ENCODE peak calls at places on chromosomes 6 and 20, in five cellular contexts. U is K562; V is anterior cingulate cortex; R is GM13977; C is CD8-positive, alpha-beta T cell. H is an unnamed sample.

GRCh38 chr6:16391451-16391912 is 153.1 kb downstream of the GMPR start:
- DNase-seq in U (no peak), R (no peak), C (no peak), V (no peak), H (no peak)

GRCh38 chr20:51043811-51044210 is 20.9 kb upstream of the KCNG1 start:
- DNase-seq in R (no peak), V (no peak), C (no peak), U (no peak), H (no peak)

GRCh38 chr6:148109732-148110131 is 232.9 kb upstream of the SASH1 start:
- DNase-seq in U (no peak), C (no peak), R (no peak), V (no peak), H (no peak)

GRCh38 chr6:147506704-147507114 is 1.8 kb upstream of the SAMD5 start:
- DNase-seq in U (peak; percentile 88), C (no peak), V (peak; percentile 9), R (peak; percentile 80), H (no peak)

GRCh38 chr6:36133148-36133547 is 2.8 kb downstream of the MAPK13 start:
- DNase-seq in U (no peak), C (no peak), R (no peak), V (no peak), H (no peak)

GRCh38 chr6:30818426-30818841 is 65.9 kb upstream of the DDR1 start:
- DNase-seq in C (no peak), R (no peak), U (no peak), V (no peak), H (no peak)

GRCh38 chr6:1596088-1596852 is 13.4 kb upstream of the FOXC1 start:
- DNase-seq in V (peak; percentile 47), R (peak; percentile 87), C (peak; percentile 67), U (peak; percentile 90), H (no peak)

GRCh38 chr6:42784739-42785498 is 3.1 kb downstream of the BICRAL start:
- DNase-seq in U (no peak), V (no peak), C (no peak), R (no peak), H (no peak)

GRCh38 chr6:144922120-144922722 is 637.1 kb downstream of the UTRN start:
- DNase-seq in V (no peak), R (no peak), U (no peak), C (no peak), H (no peak)

GRCh38 chr6:36944650-36945049 is 9.9 kb upstream of the PI16 start:
- DNase-seq in C (no peak), U (no peak), V (no peak), R (no peak), H (no peak)

GRCh38 chr6:139871165-139871710 is 496.8 kb upstream of the CITED2 start:
- DNase-seq in U (no peak), V (no peak), C (no peak), R (no peak), H (no peak)